ENCODE peak calls at places on chromosomes 3 and 15, in five cellular contexts. L is PC-9, V is PC-3, J is fibroblast of lung, H is HepG2. M is an unnamed sample.

GRCh38 chr3:19815805-19816204 is 118.2 kb downstream of the EFHB start:
- DNase-seq in L (no peak), H (no peak), V (no peak), J (no peak), M (no peak)

GRCh38 chr3:128613083-128613829 is 37.4 kb downstream of the RPN1 start:
- DNase-seq in H (peak), J (no peak), V (no peak), L (no peak), M (no peak)

GRCh38 chr3:81702126-81702525 is 59.3 kb downstream of the GBE1 start:
- DNase-seq in H (no peak), L (no peak), V (no peak), J (no peak), M (no peak)

GRCh38 chr3:186509423-186509822 is 34.8 kb downstream of the CRYGS start:
- DNase-seq in L (no peak), H (no peak), V (peak), J (no peak), M (no peak)

GRCh38 chr15:35657679-35658201 is 111.8 kb upstream of the DPH6 start:
- DNase-seq in V (peak), L (no peak), H (no peak), J (peak), M (no peak)

GRCh38 chr3:129564981-129565644 is 22.1 kb downstream of the H1-8 start:
- DNase-seq in J (no peak), L (peak), V (no peak), H (no peak), M (no peak)

GRCh38 chr3:47006145-47006651 is 26.7 kb downstream of the NBEAL2 start:
- DNase-seq in H (no peak), V (no peak), J (no peak), L (no peak), M (no peak)

GRCh38 chr15:101037090-101037830 is 118.1 kb downstream of the LRRK1 start:
- DNase-seq in J (no peak), V (no peak), H (no peak), L (no peak), M (no peak)

GRCh38 chr3:120144267-120144666 is 50.0 kb upstream of the GSK3B start:
- DNase-seq in J (no peak), L (peak), V (peak), H (peak), M (peak)

DNA sequence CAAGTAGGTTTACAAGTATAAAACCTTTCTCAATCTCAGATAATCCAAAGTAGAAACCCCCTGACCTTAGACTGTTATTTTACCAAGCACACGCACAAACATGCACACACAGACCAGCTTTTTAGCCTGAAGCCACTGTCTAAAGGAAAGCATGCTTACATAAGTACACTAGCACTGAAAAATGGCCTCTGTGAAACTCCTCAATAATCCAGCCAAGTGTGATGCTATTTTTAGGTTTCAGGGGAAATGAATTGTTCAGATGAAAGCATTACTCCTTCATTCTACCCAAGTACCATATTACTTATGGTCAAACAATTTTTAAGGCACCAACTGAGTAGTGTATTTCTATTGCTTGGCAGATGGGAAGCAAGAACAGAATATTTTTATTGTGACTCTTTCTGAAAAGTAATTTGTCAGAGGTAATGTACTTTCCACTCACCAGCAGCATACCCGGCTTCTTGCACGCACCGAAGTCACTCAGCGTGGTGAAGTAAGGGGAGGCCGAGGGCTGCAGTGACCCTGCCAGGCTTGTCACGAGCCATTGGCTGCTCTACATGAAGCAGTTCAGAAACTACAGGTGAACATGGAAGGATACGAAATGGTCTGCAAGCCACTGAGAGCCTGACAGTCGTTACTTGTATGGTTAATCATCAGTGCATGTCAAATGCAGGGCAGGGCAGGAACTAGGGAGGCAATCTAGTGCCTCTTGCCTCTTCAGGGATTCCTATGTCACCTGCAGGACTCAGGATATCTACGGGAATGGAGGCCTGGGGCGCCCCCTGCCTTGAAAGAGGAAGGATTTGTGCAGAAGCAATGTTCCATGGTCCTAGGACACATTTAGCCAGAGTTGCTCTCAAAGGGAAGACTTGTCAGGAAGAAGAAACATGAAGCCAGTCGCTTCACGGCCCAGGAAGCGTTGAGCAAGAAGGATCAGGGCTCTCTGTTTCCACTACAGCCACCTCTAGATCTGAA is 106.6 kb downstream of the GABRB3 start:
- DNase-seq in J (no peak), H (no peak), V (peak), L (peak), M (peak)
- TF ChIP-seq CTCF in J (no peak), H (no peak), V (peak), L (no peak), M (peak)

GRCh38 chr15:25508369-25509002 is 69.7 kb upstream of the UBE3A start:
- DNase-seq in H (peak), J (peak), L (no peak), V (peak), M (peak)
- TF ChIP-seq EZH2 in H (no peak), J (no peak), L (no peak), V (no peak), M (no peak)

GRCh38 chr3:50890688-50891344 is 216.1 kb downstream of the DOCK3 start:
- DNase-seq in L (no peak), H (no peak), V (no peak), J (no peak), M (peak)

GRCh38 chr3:50885070-50885469 is 210.3 kb downstream of the DOCK3 start:
- DNase-seq in L (no peak), J (no peak), H (no peak), V (no peak), M (no peak)

DNA sequence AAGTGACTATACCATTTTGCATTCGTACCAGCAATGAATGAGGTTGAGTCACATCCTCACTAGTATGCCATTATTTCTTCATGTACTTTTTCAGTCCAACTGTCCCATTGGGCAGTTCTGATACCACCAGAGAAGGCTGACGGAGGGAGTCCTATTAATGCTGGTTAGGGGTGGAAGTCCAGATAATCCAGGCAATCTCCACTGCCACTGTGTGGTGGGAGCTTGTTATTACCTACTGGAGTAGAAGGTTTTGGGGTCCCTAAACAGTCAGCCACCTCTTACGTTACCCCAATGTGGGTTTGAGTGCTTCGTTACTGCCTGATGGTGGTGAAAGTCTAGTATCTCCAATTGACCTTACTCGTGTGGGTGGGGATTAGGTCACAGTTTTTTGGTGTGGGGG is 210.8 kb downstream of the DOCK3 start:
- DNase-seq in L (no peak), J (no peak), H (peak), V (peak), M (peak)
- TF ChIP-seq CTCF in L (no peak), J (no peak), H (peak), V (peak), M (peak)

DNA sequence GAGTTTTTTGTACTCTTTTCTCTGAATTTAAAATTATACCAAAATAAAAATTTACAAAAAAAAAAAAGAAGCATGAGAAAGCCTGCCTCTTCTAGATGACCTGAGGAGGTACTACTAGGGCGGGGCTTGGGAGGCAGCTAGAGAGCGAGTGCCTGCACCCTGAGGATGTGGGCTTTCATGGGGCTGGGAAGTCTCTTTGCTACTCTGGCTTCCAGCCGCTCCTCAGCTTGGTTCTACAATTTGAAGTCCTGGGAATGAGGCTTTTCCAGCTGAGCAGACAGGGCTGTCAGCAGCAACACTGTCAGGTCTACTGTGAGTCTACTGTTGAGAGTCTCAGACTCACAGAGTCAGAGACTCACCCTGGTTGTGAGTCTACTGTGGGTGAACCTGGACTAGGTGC is 8.2 kb upstream of the PSTPIP1 start:
- DNase-seq in H (no peak), J (no peak), V (no peak), L (no peak), M (no peak)
- TF ChIP-seq EZH2 in H (no peak), J (no peak), V (no peak), L (no peak), M (no peak)

DNA sequence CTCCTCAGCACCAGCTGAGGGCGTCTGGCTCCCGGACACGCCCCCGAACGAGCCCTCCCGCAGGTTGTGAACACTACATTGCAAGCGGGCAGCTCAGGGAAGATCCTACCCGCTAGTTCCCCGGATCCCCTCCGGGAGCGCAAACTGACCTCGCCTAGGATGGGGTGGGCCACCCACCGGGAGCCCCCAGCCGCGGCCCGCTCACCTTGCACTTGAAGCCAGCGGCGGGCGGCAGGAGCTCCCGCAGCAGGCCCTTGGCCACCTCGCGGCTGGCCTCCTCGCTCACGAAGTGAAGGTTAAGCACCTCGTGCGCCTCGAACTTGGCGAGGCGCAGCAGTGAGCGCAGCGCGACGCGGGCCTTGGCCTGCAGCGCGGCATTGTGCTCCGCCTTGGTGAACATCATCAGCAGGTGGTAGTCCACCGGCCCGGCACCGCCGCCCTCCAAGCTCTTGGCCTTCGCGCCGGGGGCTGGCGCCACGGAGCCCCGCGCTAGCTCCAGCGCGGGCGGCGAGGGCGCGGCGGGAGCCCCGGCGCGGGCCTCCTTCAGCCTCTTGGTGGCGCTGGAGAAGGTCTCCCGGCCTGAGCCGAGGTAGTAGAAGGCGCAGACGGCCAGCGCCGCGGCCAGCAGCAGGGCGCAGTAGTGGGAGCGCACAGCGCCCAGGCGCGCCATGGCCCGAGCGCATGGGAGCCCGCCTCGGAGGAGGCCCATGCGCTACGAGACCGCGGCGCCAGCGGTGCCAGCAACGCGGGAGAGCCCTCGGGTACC is 426 bp downstream of the XXYLT1 start:
- DNase-seq in V (peak), H (peak), L (peak), J (peak), M (peak)
- TF ChIP-seq CTCF in V (peak), H (peak), L (peak), J (peak), M (peak)

GRCh38 chr3:153829596-153830170 is 291.5 kb upstream of the ARHGEF26 start:
- DNase-seq in J (peak), H (no peak), L (no peak), V (peak), M (no peak)
- TF ChIP-seq EZH2 in J (no peak), H (no peak), L (no peak), V (no peak), M (no peak)

DNA sequence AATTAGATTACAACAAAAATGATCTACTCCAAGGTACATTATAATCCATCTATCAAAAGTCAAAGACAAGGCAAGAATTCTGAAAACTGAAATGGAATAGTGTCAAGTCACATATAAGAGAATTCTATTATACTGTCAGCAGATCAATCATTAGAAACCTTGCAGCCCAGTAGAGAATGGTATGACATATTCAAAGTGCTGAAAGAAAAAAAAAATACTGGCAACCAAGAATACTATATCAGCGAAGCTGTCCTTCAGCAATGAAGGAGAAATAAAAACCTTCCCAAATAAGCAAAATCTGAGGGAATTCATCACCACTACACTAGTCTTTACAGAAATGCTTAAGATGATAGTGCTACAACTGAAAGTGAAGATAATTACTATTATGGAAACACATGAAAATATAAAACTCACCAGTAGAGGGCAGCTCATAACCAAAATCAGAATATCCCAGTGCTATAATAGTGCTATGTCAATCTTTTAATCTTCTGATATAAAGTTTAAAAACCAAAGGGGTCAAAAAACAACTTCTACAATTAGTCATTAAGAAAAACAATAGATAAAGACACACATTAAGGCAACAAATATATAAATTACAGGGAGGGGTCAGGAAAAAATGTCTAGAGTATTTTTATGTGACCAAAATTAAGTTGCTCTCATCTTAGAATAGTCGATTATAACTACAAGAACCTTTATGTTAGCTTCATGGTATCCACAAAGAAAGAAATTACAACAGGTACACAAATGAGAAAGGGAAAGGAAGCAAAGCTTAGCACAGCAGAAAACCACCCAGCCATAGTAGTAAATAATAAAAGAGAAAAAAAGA is 190.7 kb upstream of the CNTN6 start:
- DNase-seq in L (no peak), V (peak), H (no peak), J (peak), M (peak)
- TF ChIP-seq CTCF in L (peak), V (peak), H (no peak), J (peak), M (peak)

GRCh38 chr3:4494807-4495200 is 1.7 kb downstream of the ITPR1 start:
- DNase-seq in L (no peak), V (no peak), H (no peak), J (no peak), M (no peak)

GRCh38 chr3:4493008-4493930 is at the start of gene ITPR1:
- DNase-seq in V (peak), L (peak), J (peak), H (peak), M (peak)

GRCh38 chr3:4493931-4494806 is 1.0 kb downstream of the ITPR1 start:
- DNase-seq in J (peak), L (peak), H (no peak), V (peak), M (peak)

GRCh38 chr3:4491873-4492239 is 1.3 kb upstream of the ITPR1 start:
- DNase-seq in J (no peak), L (no peak), V (no peak), H (no peak), M (no peak)

DNA sequence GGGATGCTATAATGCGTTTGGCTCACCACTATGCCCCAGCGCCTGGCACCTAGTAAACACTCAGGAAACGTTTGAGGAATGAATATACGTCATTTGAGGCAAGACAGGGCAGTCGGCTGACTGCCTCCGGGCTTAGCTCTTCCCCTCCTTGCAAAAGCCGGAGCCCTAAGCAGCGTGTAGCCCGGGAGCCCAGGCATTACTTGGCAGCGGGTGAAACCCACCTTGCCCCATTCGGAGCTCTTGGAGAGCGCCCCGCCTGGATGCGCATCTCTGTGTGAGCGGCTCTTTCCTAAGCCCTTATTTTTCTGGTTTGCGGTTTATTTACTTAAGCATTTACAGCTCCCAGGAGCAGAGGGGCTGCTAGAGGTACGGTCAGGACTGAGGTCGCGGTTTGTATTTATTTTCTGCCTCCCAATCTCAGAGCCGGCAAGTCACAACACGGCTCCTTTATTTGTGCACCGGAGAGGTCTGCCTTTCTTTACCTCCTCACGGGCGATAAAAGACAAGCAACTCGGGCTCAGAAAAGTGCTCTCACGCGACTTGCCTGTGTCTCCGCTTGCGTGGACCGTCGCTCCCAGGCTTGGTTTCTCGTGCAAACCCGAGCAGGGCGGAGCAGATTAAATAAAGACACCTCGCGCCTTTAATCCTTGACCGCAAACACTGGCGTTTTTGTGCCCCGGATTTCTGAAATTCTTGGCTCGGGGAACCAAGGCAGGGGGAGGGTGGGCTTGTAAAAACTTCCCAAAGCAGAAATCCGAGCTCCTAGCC is 724 bp upstream of the ITPR1 start:
- DNase-seq in J (peak), L (peak), V (peak), H (peak), M (peak)
- TF ChIP-seq EZH2 in J (no peak), L (no peak), V (no peak), H (no peak), M (no peak)

GRCh38 chr15:42215854-42216829 is 8.0 kb upstream of the VPS39 start:
- DNase-seq in L (no peak), J (peak), H (no peak), V (peak), M (no peak)
- TF ChIP-seq CTCF in L (no peak), J (no peak), H (peak), V (peak), M (peak)

M was measured in GM23338.